ENCODE peak calls at places on chromosomes 5 and 9, in five cellular contexts. H is kidney, A is B cell, Y is GM20000, T is IMR-90. D is an unnamed sample.

GRCh38 chr5:172820046-172820767 is 13.8 kb upstream of the ERGIC1 start:
- DNase-seq in A (no peak), H (peak), T (peak), Y (no peak), D (no peak)

GRCh38 chr9:106862115-106862945 is 636 bp upstream of the ZNF462 start:
- DNase-seq in Y (peak), A (no peak), H (peak), T (peak), D (no peak)

GRCh38 chr9:133199648-133200321 is 9.3 kb downstream of the OBP2B start:
- DNase-seq in H (peak), A (no peak), T (no peak), Y (no peak), D (no peak)

GRCh38 chr5:149829954-149830353 is 99.8 kb downstream of the PPARGC1B start:
- DNase-seq in A (no peak), H (no peak), Y (peak), T (no peak), D (peak)

GRCh38 chr9:90900130-90900529 is 98.5 kb downstream of the SYK start:
- DNase-seq in H (no peak), Y (no peak), T (peak), A (no peak), D (no peak)

GRCh38 chr5:132075719-132076077 is 2.1 kb downstream of the CSF2 start:
- DNase-seq in A (no peak), H (no peak), Y (no peak), T (no peak), D (no peak)

GRCh38 chr5:134252671-134253070 is 26.8 kb upstream of the PPP2CA start:
- DNase-seq in A (no peak), T (peak), Y (no peak), H (no peak), D (no peak)

GRCh38 chr5:143775258-143775657 is 36.7 kb upstream of the HMHB1 start:
- DNase-seq in H (no peak), A (no peak), T (peak), Y (no peak), D (no peak)

GRCh38 chr9:22452415-22453010 is 5.9 kb downstream of the DMRTA1 start:
- DNase-seq in Y (peak), H (no peak), A (peak), T (peak), D (no peak)

GRCh38 chr5:113487779-113488644 is at the start of gene MCC:
- DNase-seq in Y (peak), A (no peak), H (peak), T (peak), D (peak)

GRCh38 chr9:132698989-132699388 is 28.7 kb downstream of the GTF3C4 start:
- DNase-seq in Y (no peak), H (no peak), A (no peak), T (no peak), D (no peak)

GRCh38 chr5:64632251-64632650 is 58.1 kb upstream of the SHISAL2B start:
- DNase-seq in A (no peak), T (peak), Y (no peak), H (no peak), D (no peak)

GRCh38 chr9:10512144-10512543 is 100.7 kb downstream of the PTPRD start:
- DNase-seq in T (no peak), A (no peak), Y (no peak), H (no peak), D (no peak)

GRCh38 chr5:115685966-115686691 is 60.3 kb upstream of the TMED7 start:
- DNase-seq in T (no peak), Y (no peak), A (no peak), H (no peak), D (no peak)

GRCh38 chr9:113476511-113476916 is 13.0 kb downstream of the RGS3 start:
- DNase-seq in H (no peak), A (no peak), T (no peak), Y (no peak), D (no peak)

GRCh38 chr9:13569706-13570423 is 290.4 kb upstream of the MPDZ start:
- DNase-seq in Y (no peak), H (no peak), A (no peak), T (no peak), D (no peak)

GRCh38 chr9:85443190-85443598 is 298.6 kb downstream of the AGTPBP1 start:
- DNase-seq in H (no peak), T (no peak), A (no peak), Y (no peak), D (no peak)

GRCh38 chr5:142544946-142545652 is 140.8 kb downstream of the FGF1 start:
- DNase-seq in Y (no peak), T (peak), H (no peak), A (no peak), D (no peak)

GRCh38 chr5:3401635-3402034 is 194.0 kb upstream of the IRX1 start:
- DNase-seq in T (no peak), A (no peak), H (no peak), Y (no peak), D (no peak)

GRCh38 chr5:91848453-91848852 is 465.3 kb upstream of the ARRDC3 start:
- DNase-seq in A (no peak), T (peak), H (no peak), Y (no peak), D (no peak)

GRCh38 chr9:79883073-79883645 is 311.4 kb downstream of the TLE4 start:
- DNase-seq in T (no peak), H (peak), A (peak), Y (no peak), D (no peak)

GRCh38 chr5:135487839-135488514 is 35.8 kb upstream of the TIFAB start:
- DNase-seq in Y (no peak), T (no peak), A (no peak), H (no peak), D (no peak)

GRCh38 chr9:107868166-107868565 is 378.6 kb upstream of the KLF4 start:
- DNase-seq in H (no peak), Y (no peak), T (no peak), A (peak), D (no peak)

GRCh38 chr9:111854799-111855198 is 41.8 kb upstream of the UGCG start:
- DNase-seq in A (no peak), Y (no peak), H (no peak), T (peak), D (no peak)

GRCh38 chr9:111904889-111905288 is 8.3 kb downstream of the UGCG start:
- DNase-seq in T (no peak), Y (no peak), H (no peak), A (no peak), D (no peak)

GRCh38 chr9:34334337-34334824 is 5.0 kb downstream of the NUDT2 start:
- DNase-seq in A (no peak), Y (no peak), T (peak), H (no peak), D (no peak)

GRCh38 chr5:117220730-117221129 is 646.1 kb upstream of the SEMA6A start:
- DNase-seq in T (no peak), H (no peak), A (no peak), Y (no peak), D (no peak)

GRCh38 chr9:136339173-136339957 is 12.0 kb downstream of the GPSM1 start:
- DNase-seq in A (no peak), T (peak), H (no peak), Y (peak), D (peak)

GRCh38 chr9:35618854-35619799 is 914 bp upstream of the CD72 start:
- DNase-seq in Y (peak), H (no peak), A (peak), T (peak), D (peak)

GRCh38 chr9:80158150-80158549 is 586.4 kb downstream of the TLE4 start:
- DNase-seq in A (no peak), T (no peak), H (no peak), Y (no peak), D (no peak)

GRCh38 chr9:107735821-107736220 is 246.3 kb upstream of the KLF4 start:
- DNase-seq in Y (no peak), A (no peak), H (no peak), T (no peak), D (no peak)

GRCh38 chr9:83182071-83182470 is 119.1 kb upstream of the RASEF start:
- DNase-seq in H (no peak), T (no peak), A (no peak), Y (no peak), D (no peak)

GRCh38 chr5:177471610-177472356 is 1.7 kb downstream of the DBN1 start:
- DNase-seq in A (no peak), T (peak), H (no peak), Y (no peak), D (no peak)

GRCh38 chr5:135097390-135097789 is 63.4 kb upstream of the PITX1 start:
- DNase-seq in Y (no peak), T (no peak), H (no peak), A (no peak), D (no peak)

GRCh38 chr5:159971931-159972461 is 36.9 kb upstream of the TTC1 start:
- DNase-seq in Y (no peak), A (no peak), T (no peak), H (peak), D (no peak)

GRCh38 chr9:121307976-121308375 is 40.0 kb downstream of the GSN start:
- DNase-seq in H (no peak), A (no peak), Y (no peak), T (no peak), D (no peak)

GRCh38 chr9:121303456-121304451 is 35.8 kb downstream of the GSN start:
- DNase-seq in T (no peak), A (no peak), Y (no peak), H (no peak), D (no peak)

GRCh38 chr9:121302786-121303185 is 34.8 kb downstream of the GSN start:
- DNase-seq in Y (no peak), T (no peak), A (no peak), H (no peak), D (no peak)

GRCh38 chr9:121304707-121305106 is 36.7 kb downstream of the GSN start:
- DNase-seq in Y (no peak), H (no peak), T (no peak), A (no peak), D (no peak)

DNA sequence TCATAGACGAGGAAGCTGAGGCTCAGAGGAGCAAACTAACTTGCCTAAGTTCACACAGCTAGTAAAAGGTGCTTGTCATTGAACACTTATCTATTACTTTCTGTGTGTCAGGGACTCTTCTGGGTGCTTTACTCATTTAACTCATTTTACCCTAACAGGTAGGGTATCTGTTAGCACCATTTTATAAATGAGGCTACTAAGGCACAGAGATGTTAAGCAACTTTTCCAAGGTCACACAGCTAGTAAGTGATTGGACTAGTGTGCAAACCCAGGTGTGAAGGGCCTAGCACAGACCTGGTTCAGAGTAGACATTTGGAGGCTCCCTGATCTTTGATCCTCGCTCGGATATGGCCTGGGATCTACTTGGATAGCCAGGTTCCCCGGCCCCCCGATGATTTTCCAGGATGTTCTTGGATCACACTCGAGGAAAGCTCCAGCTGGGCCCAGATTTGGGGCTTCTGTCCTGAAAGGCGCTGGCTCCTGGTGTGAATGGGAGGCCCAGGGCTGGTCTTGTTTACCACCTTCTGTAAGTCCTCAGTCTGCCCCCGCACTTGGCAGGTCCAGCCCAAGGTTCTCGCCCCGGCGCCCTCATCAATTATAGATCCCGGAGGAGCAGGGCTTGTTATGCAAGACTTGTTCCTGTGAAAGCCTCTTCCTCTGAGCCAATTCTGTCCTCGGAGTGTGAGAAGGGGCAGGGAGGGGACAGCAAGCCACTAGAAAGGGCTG is 37.5 kb downstream of the GSN start:
- DNase-seq in A (no peak), Y (no peak), T (no peak), H (peak), D (no peak)
- TF ChIP-seq CTCF in A (no peak), Y (no peak), T (no peak), H (no peak), D (no peak)

GRCh38 chr9:580652-581342 is 260.7 kb upstream of the DMRT1 start:
- DNase-seq in A (no peak), Y (no peak), H (no peak), T (no peak), D (no peak)

GRCh38 chr9:582775-583174 is 258.7 kb upstream of the DMRT1 start:
- DNase-seq in A (no peak), H (no peak), Y (no peak), T (no peak), D (no peak)

GRCh38 chr9:581673-582497 is 259.6 kb upstream of the DMRT1 start:
- DNase-seq in A (no peak), T (no peak), H (no peak), Y (peak), D (peak)
- TF ChIP-seq CTCF in A (no peak), T (peak), H (peak), Y (peak), D (peak)

GRCh38 chr5:56816546-56817081 is 1.3 kb downstream of the MAP3K1 start:
- DNase-seq in Y (peak), H (peak), A (peak), T (peak), D (peak)
- TF ChIP-seq CTCF in Y (no peak), H (no peak), A (no peak), T (no peak), D (peak)

GRCh38 chr9:93035821-93036351 is 22.6 kb upstream of the SUSD3 start:
- DNase-seq in A (no peak), T (no peak), Y (no peak), H (no peak), D (no peak)

GRCh38 chr9:93035106-93035660 is 23.3 kb upstream of the SUSD3 start:
- DNase-seq in Y (no peak), T (no peak), A (no peak), H (no peak), D (no peak)

GRCh38 chr9:93038918-93039317 is 19.6 kb upstream of the SUSD3 start:
- DNase-seq in A (no peak), Y (no peak), H (no peak), T (no peak), D (no peak)

GRCh38 chr9:93037476-93037971 is 21.0 kb upstream of the SUSD3 start:
- DNase-seq in T (no peak), A (no peak), Y (no peak), H (peak), D (no peak)

DNA sequence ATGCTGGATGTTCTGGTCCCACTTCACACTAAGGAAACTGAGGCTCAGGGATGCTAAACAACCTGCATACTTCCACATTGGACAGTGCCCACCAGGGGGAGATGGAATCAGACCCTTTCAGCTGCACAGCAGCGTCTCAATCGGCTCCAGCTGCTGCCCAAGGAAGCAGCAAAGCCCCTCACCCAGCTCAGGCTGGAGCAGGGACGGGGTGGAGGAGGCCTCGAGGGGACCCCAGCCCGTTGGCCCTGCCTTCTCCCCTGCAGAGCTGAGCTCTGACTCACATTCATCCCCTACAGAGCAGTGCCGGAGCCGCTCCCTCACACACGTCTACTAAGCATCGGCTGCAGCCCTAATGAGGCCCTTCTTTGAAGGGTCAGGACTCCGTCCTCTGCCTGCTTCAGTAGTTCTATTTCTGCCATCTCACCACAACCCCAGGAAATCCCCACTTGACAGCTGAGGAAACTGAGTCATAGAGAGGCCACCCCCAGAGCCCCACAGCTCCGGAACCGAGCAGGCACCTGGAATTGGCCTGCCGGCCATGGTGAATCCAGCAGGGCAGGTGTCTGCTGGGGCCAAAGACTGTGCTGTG is 21.5 kb upstream of the SUSD3 start:
- DNase-seq in H (peak), A (no peak), T (no peak), Y (no peak), D (no peak)
- TF ChIP-seq CTCF in H (no peak), A (no peak), T (no peak), Y (no peak), D (no peak)

DNA sequence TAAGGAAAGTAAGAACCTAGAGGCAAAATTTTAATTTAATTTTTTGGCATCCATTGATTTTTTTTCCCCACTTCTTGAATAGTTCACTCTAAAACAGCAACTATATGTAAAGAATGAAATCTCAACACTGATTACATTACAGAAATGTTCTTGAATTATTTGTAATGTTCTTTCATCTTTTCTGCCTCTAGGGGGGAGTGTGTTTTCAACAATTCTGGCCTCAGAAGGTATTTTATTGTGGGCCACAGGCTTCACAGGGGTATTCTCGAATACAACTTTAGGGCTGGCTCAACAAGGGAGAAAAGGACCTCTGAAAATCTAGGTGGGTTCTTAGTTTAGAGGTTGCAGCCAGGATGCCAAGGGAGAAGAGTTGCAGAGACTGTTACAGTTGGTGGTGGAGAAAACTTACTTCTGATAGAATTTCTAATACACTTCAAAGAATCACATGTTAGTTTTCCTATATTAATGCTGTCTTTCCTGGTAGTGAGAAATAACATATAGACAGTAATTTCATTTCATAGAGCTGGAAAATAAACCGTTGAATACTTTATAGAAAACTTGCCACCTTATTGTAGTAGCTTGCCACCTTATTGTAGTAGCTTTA is 3.6 kb upstream of the NPR3 start:
- DNase-seq in H (no peak), A (no peak), T (peak), Y (peak), D (peak)
- TF ChIP-seq CTCF in H (peak), A (no peak), T (peak), Y (no peak), D (peak)

DNA sequence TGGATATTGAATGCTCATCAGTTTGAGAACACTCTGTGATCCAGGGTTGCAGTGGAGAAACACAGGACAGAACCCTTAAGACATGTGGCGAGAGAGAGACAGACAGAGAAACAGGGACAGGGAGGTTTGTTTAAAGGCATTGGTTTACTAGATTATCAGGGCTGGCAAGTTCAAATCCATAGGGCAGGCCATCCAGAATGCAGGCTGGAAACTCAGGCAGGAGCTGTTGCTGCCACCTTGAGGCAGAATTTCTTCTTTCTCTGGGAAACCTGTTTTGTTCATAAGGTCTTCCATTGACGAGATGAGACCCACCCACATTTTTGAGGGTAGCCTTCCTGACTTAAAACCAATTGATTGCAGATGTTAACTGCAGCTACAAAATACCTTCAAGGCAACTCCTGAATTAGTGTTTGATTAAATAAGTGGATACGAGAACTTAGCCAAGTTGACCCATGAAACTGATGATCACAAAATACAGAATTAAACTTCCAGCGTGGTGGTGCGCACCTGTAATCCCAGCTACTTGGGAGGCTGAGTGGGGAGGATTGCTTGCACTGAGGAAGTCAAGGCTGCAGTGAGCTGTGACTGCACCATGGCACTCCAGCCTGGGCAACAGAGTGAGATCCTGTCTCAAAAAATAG is 55.9 kb downstream of the NSUN2 start:
- DNase-seq in Y (peak), H (no peak), T (peak), A (no peak), D (peak)
- TF ChIP-seq CTCF in Y (peak), H (peak), T (peak), A (peak), D (peak)

GRCh38 chr5:14328144-14328543 is 185.0 kb downstream of the TRIO start:
- DNase-seq in A (no peak), Y (no peak), T (no peak), H (no peak), D (no peak)

GRCh38 chr5:14323466-14323865 is 180.3 kb downstream of the TRIO start:
- DNase-seq in T (no peak), Y (no peak), A (no peak), H (no peak), D (no peak)

GRCh38 chr5:14325369-14325768 is 182.2 kb downstream of the TRIO start:
- DNase-seq in Y (no peak), H (no peak), T (peak), A (no peak), D (no peak)

GRCh38 chr5:14327624-14328023 is 184.5 kb downstream of the TRIO start:
- DNase-seq in H (no peak), A (no peak), T (no peak), Y (no peak), D (no peak)

GRCh38 chr5:14326035-14326909 is 183.1 kb downstream of the TRIO start:
- DNase-seq in A (no peak), Y (no peak), H (no peak), T (no peak), D (no peak)
- TF ChIP-seq CTCF in A (peak), Y (no peak), H (peak), T (peak), D (peak)

D was measured in GM10248.